ENCODE peak calls at places on chromosomes 12 and 14, in four cellular contexts. W is astrocyte, D is endothelial cell of umbilical vein, Q is GM23248. J is an unnamed sample. For H3K36me3, the result is how much of the 10 kb centered on the place peaks cover.

GRCh38 chr14:31128601-31129526 is 78.7 kb downstream of the HECTD1 start:
- DNase-seq in D (no peak), Q (no peak), W (no peak), J (no peak)

GRCh38 chr14:63650336-63650952 is 8.8 kb upstream of the WDR89 start:
- DNase-seq in D (no peak), Q (peak), W (no peak), J (peak)

GRCh38 chr14:65164068-65164824 is 61.9 kb upstream of the MAX start:
- DNase-seq in D (peak), W (no peak), Q (peak), J (peak)

GRCh38 chr14:90534091-90534837 is 137.4 kb downstream of the CALM1 start:
- DNase-seq in D (no peak), Q (peak), W (peak), J (peak)

GRCh38 chr12:93199831-93200236 is 177.9 kb upstream of the NUDT4 start:
- DNase-seq in Q (peak), D (no peak), W (peak), J (peak)

GRCh38 chr14:81550001-81550642 is 16.5 kb upstream of the SEL1L start:
- DNase-seq in D (no peak), W (no peak), Q (no peak), J (no peak)

GRCh38 chr14:67856806-67857205 is 37.2 kb downstream of the RAD51B start:
- DNase-seq in W (peak), Q (no peak), D (no peak), J (peak)

GRCh38 chr14:34034447-34035176 is 83.7 kb upstream of the EGLN3 start:
- DNase-seq in Q (no peak), W (no peak), D (no peak), J (no peak)

GRCh38 chr12:76680940-76681339 is 83.0 kb upstream of the ZDHHC17 start:
- DNase-seq in D (no peak), W (peak), Q (peak), J (peak)

GRCh38 chr12:50325890-50326391 is 42.6 kb upstream of the LIMA1 start:
- DNase-seq in D (no peak), Q (no peak), W (no peak), J (peak)

GRCh38 chr12:128075332-128075731 is 191.6 kb upstream of the TMEM132C start:
- DNase-seq in Q (no peak), D (no peak), W (no peak), J (no peak)

GRCh38 chr14:71705460-71705859 is 226.8 kb upstream of the RGS6 start:
- DNase-seq in W (no peak), Q (peak), D (no peak), J (no peak)

GRCh38 chr12:93789767-93790166 is 112.6 kb downstream of the CRADD start:
- DNase-seq in W (no peak), D (no peak), Q (no peak), J (peak)

GRCh38 chr14:81436296-81437138 is 36.4 kb upstream of the STON2 start:
- DNase-seq in Q (peak), D (peak), W (peak), J (peak)

GRCh38 chr14:25841226-25841625 is 756.6 kb downstream of the NOVA1 start:
- DNase-seq in W (no peak), D (no peak), Q (no peak), J (no peak)

GRCh38 chr14:71395151-71395604 is 487.9 kb downstream of the PCNX1 start:
- DNase-seq in D (no peak), Q (peak), W (no peak), J (no peak)

GRCh38 chr14:94213741-94214140 is 39.6 kb downstream of the PPP4R4 start:
- DNase-seq in D (no peak), W (no peak), Q (no peak), J (no peak)

GRCh38 chr12:32196250-32197198 is 89.9 kb downstream of the BICD1 start:
- DNase-seq in W (no peak), D (no peak), Q (no peak), J (no peak)

GRCh38 chr14:103696466-103697071 is 18.7 kb downstream of the XRCC3 start:
- DNase-seq in Q (peak), D (peak), W (peak), J (peak)

GRCh38 chr14:103775506-103775905 is 59.9 kb downstream of the ZFYVE21 start:
- DNase-seq in W (no peak), Q (no peak), D (no peak), J (no peak)

GRCh38 chr14:102929349-102930137 is 7.1 kb downstream of the AMN start:
- DNase-seq in W (no peak), D (no peak), Q (peak), J (no peak)

GRCh38 chr14:63045234-63045611 is at the start of gene KCNH5:
- DNase-seq in D (peak), Q (peak), W (peak), J (peak)

GRCh38 chr14:77760381-77761204 is at the start of gene SNW1:
- DNase-seq in W (peak), D (peak), Q (peak), J (peak)

GRCh38 chr12:114898159-114898558 is 214.2 kb upstream of the TBX3 start:
- DNase-seq in Q (no peak), D (no peak), W (no peak), J (no peak)

GRCh38 chr14:89613260-89614008 is 196.4 kb upstream of the FOXN3 start:
- DNase-seq in W (no peak), D (no peak), Q (no peak), J (no peak)

GRCh38 chr12:124682425-124683329 is 115.3 kb upstream of the NCOR2 start:
- DNase-seq in W (no peak), Q (no peak), D (no peak), J (no peak)
- H3K9ac ChIP-seq in W (peak), Q (peak), D (peak), J (peak)

DNA sequence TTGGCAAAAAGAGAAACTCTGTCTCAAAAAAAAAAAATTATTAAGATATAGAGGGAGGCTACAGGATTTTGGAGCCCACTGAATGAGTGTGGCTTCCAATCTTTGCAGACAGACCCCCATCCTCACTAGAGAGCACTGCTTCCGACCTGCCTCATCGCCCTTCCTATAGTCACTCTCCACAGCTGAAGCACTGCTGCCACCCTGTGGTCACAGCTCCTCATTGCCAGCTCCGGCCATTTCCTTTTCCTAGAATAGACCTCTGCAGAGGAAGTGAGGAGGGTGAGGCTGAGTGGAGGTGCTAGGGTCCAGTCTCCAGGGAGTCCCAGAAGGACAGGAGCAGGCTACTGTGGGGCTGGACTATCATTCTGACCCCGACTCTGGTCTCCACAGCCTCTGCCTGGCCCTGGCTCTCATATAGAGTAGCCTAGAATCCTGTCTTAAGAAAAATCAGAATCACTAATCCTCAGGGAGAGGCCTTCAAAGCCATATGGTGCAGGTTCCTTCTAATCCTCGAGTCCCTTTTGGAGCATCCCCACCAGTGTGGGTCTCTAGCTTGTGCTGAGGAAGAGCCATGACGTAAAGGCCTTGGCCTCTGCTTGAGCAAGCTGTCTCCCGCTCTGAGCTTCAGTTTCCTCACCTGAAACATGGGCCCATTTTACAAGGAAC is 1.4 kb upstream of the NPFF start:
- DNase-seq in D (peak), W (no peak), Q (peak), J (peak)
- H3K36me3 ChIP-seq in D (under half), W (under half), Q (under half), J (half or more)

GRCh38 chr12:13154027-13154538 is 42.4 kb upstream of the EMP1 start:
- DNase-seq in W (peak), Q (peak), D (no peak), J (peak)
- H3K9ac ChIP-seq in W (no peak), Q (peak), D (no peak), J (peak)

GRCh38 chr12:42459336-42459847 is 130.2 kb downstream of the PRICKLE1 start:
- DNase-seq in D (no peak), Q (no peak), W (no peak), J (no peak)
- H3K36me3 ChIP-seq in D (under half), Q (under half), W (half or more), J (under half)

DNA sequence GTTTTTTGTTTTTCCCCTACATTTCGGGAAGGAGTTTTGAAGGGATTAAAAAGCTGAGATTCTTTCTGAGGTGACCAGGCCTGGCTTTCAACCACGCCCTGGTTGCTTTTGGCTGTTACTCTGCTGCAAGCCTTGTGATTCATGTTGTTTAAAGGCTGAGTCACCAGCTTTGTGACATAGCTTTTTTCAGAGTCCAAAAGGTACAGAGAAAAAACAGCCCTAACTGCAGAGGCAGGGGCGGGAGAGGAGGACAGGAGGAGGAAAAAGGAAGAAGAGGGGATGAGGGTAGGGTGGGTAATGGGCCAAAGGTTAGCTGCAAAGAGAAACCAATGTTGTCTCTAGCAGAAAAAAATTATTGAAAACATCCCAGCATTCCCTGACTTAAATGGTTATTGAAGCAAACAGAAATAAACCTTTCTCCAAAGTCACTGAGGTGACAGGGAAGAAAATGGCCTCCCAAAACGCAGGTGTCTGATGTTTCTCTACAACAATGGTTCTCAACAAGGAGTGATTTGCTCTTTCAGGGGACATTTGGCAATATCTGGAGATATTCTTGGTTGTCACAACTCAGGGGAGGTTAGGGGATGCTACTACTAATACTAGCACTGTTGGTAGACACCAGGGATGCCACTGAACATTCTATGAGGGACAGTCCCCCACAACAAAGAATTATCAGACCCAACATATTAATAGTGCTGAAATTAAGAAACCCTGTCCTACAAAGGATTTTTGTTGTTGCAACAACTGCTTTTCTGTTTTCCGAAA is 2.1 kb upstream of the UBC start:
- DNase-seq in D (peak), Q (peak), W (peak), J (peak)
- H3K9ac ChIP-seq in D (peak), Q (peak), W (peak), J (peak)

GRCh38 chr14:56603648-56604047 is 24.1 kb downstream of the TMEM260 start:
- DNase-seq in D (no peak), W (no peak), Q (no peak), J (no peak)

GRCh38 chr14:56608682-56609081 is 29.1 kb downstream of the TMEM260 start:
- DNase-seq in D (no peak), W (no peak), Q (no peak), J (peak)
- H3K36me3 ChIP-seq in D (under half), W (under half), Q (under half), J (half or more)

DNA sequence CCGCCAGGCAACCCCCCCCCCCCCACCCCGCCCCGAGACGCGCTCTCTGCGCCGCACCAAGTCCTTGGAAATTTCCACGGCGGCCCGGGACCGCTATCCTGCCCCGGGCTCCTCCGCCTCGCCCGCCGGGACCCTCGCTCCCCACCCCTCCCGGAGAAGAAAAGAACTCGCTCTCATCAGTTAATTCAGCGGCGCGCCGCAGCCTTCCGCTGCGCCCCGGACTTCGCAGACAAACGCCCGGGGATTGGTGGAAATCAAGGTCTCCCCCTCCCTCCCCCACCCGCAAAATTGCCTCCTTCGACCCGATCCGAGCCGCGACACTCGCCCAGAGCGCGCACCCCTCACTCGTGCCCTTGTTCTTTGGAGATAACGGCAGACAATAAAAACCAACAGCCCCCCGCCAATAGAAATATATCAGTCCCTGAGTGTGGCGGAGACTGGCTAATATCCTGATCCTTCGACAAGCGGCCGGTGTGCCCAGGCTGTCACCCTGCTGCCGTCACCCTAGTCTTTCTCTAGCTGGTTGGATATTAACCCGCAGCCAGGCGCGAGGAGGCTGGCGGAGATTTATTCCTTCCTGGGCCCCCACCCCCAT is at the start of gene ST8SIA1:
- DNase-seq in D (no peak), Q (peak), W (no peak), J (peak)
- H3K9ac ChIP-seq in D (no peak), Q (peak), W (peak), J (peak)

GRCh38 chr14:58428011-58428807 is 690 bp downstream of the KIAA0586 start:
- DNase-seq in Q (peak), D (peak), W (peak), J (peak)

GRCh38 chr14:58430156-58430555 is 2.6 kb downstream of the KIAA0586 start:
- DNase-seq in D (peak), Q (peak), W (peak), J (peak)

GRCh38 chr14:58426819-58427288 is 477 bp downstream of the TIMM9 start:
- DNase-seq in D (peak), W (peak), Q (peak), J (peak)

DNA sequence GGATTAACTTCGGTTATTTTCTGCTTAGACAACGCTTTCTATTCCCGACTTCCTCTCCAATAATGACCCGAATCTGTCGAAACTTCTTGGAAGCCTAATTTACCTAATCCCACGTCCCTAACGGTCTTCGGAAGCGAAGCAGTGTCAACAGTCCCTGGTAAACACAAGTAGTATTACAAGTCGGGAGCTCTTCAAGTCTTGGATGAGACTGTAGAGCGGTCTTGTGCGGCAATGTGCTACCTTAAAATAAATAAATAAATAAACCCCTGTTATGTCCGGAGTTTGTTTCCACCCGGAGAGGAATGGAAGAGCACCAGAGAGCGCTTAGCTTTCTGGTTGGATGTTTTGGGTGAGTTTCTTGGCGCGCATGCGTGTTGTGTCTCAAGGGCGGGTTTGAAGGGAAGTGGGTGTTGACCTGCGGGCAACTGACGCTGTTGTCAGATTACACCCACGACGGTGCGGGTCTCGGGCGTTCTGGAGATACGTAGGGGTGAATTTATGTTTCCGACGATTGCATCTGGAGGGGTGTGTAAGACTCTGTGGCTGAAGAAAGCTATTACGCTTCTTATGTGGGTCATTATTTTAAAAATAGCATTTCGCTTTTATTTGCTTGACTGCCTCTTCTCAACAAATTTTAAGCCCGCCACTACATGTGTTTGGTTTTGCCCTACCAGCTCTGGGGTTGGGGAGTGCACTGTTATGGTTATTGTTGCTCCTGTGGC is at the start of the genes KIAA0586 and TIMM9:
- DNase-seq in W (peak), Q (peak), D (peak), J (peak)
- H3K36me3 ChIP-seq in W (under half), Q (under half), D (under half), J (under half)

J was measured in adipocyte.